ENCODE peak calls at places on chromosomes 2 and 18, in nine cellular contexts. Z, N, V, R, J, P, O, S and Y are unnamed samples.

GRCh38 chr18:10417679-10418078 is 36.8 kb upstream of the APCDD1 start:
- DNase-seq in Z (no peak), N (no peak), V (no peak), R (no peak), J (no peak), P (no peak), O (no peak), S (no peak), Y (no peak)

GRCh38 chr18:37243756-37244155 is 321.8 kb downstream of the CELF4 start:
- DNase-seq in Z (no peak), N (no peak), V (no peak), R (peak), J (no peak), P (peak), O (no peak), S (no peak), Y (no peak)

GRCh38 chr18:48622911-48623431 is 84.1 kb downstream of the CTIF start:
- DNase-seq in Z (peak), N (no peak), V (no peak), R (no peak), J (no peak), P (no peak), O (no peak), S (no peak), Y (no peak)

GRCh38 chr2:11133238-11133935 is 21.9 kb upstream of the SLC66A3 start:
- DNase-seq in Z (no peak), N (no peak), V (no peak), R (no peak), J (no peak), P (peak), O (no peak), S (no peak), Y (no peak)

GRCh38 chr2:194003911-194004310 is 1653.1 kb upstream of the SLC39A10 start:
- DNase-seq in Z (no peak), N (no peak), V (no peak), R (no peak), J (no peak), P (no peak), O (peak), S (no peak), Y (no peak)

GRCh38 chr2:17242813-17243485 is 275.3 kb downstream of the RAD51AP2 start:
- DNase-seq in Z (no peak), N (no peak), V (no peak), R (no peak), J (no peak), P (no peak), O (no peak), S (no peak), Y (no peak)

GRCh38 chr2:116467243-116467642 is 1347.2 kb upstream of the DDX18 start:
- DNase-seq in Z (no peak), N (no peak), V (no peak), R (no peak), J (no peak), P (no peak), O (no peak), S (no peak), Y (no peak)

GRCh38 chr2:147045113-147045512 is 799.7 kb upstream of the ACVR2A start:
- DNase-seq in Z (peak), N (no peak), V (no peak), R (peak), J (peak), P (peak), O (peak), S (no peak), Y (peak)

GRCh38 chr2:71531522-71532047 is 78.2 kb downstream of the DYSF start:
- DNase-seq in Z (peak), N (no peak), V (no peak), R (no peak), J (no peak), P (no peak), O (peak), S (peak), Y (no peak)

GRCh38 chr2:230930149-230930780 is 5.2 kb upstream of the GPR55 start:
- DNase-seq in Z (no peak), N (no peak), V (no peak), R (no peak), J (no peak), P (no peak), O (no peak), S (no peak), Y (no peak)

GRCh38 chr18:28087173-28087563 is 89.8 kb downstream of the CDH2 start:
- DNase-seq in Z (peak), N (no peak), V (no peak), R (no peak), J (no peak), P (no peak), O (peak), S (no peak), Y (no peak)

GRCh38 chr2:106106627-106107508 is 87.2 kb downstream of the UXS1 start:
- DNase-seq in Z (no peak), N (no peak), V (no peak), R (no peak), J (no peak), P (no peak), O (no peak), S (no peak), Y (no peak)

GRCh38 chr18:26468931-26469340 is 79.4 kb downstream of the KCTD1 start:
- DNase-seq in Z (no peak), N (no peak), V (no peak), R (peak), J (no peak), P (peak), O (no peak), S (peak), Y (peak)

GRCh38 chr2:217664761-217665160 is 338.0 kb downstream of the TNS1 start:
- DNase-seq in Z (no peak), N (no peak), V (no peak), R (no peak), J (no peak), P (no peak), O (no peak), S (no peak), Y (no peak)

GRCh38 chr2:19505199-19506136 is 147.0 kb upstream of the OSR1 start:
- DNase-seq in Z (no peak), N (no peak), V (no peak), R (no peak), J (no peak), P (no peak), O (no peak), S (no peak), Y (no peak)

GRCh38 chr2:172278642-172279041 is 148.7 kb upstream of the ITGA6 start:
- DNase-seq in Z (no peak), N (no peak), V (no peak), R (no peak), J (no peak), P (no peak), O (no peak), S (no peak), Y (no peak)

GRCh38 chr2:96241901-96242611 is 23.7 kb downstream of the TMEM127 start:
- DNase-seq in Z (peak), N (peak), V (no peak), R (no peak), J (peak), P (no peak), O (peak), S (peak), Y (no peak)

GRCh38 chr2:224084266-224084892 is 45.3 kb upstream of the SERPINE2 start:
- DNase-seq in Z (no peak), N (no peak), V (no peak), R (no peak), J (no peak), P (no peak), O (no peak), S (no peak), Y (no peak)

GRCh38 chr18:56562479-56562878 is 75.9 kb downstream of the TXNL1 start:
- DNase-seq in Z (no peak), N (no peak), V (no peak), R (no peak), J (no peak), P (no peak), O (no peak), S (no peak), Y (no peak)

GRCh38 chr2:108396845-108397244 is 19.1 kb downstream of the SULT1C4 start:
- DNase-seq in Z (peak), N (no peak), V (no peak), R (no peak), J (peak), P (peak), O (peak), S (no peak), Y (no peak)